ENCODE peak calls at places on chromosomes 7 and 10, in four cellular contexts. One of them, this sample, is unnamed.

GRCh38 chr10:133616371-133617130 is 10.0 kb downstream of the FRG2B start:
- DNase-seq in astrocyte of the spinal cord: no peak
- DNase-seq in lower lobe of right lung: no peak
- DNase-seq in endodermal cell: no peak
- DNase-seq in this sample: no peak

GRCh38 chr7:42745357-42746022 is 166.4 kb downstream of the C7orf25 start:
- DNase-seq in lower lobe of right lung: no peak
- DNase-seq in endodermal cell: peak
- DNase-seq in astrocyte of the spinal cord: no peak
- DNase-seq in this sample: no peak

GRCh38 chr7:44152971-44153947 is 12.1 kb upstream of the MYL7 start:
- DNase-seq in lower lobe of right lung: no peak
- DNase-seq in astrocyte of the spinal cord: no peak
- DNase-seq in endodermal cell: peak
- DNase-seq in this sample: no peak

GRCh38 chr7:91151916-91152315 is 112.3 kb upstream of the FZD1 start:
- DNase-seq in endodermal cell: no peak
- DNase-seq in lower lobe of right lung: no peak
- DNase-seq in astrocyte of the spinal cord: peak
- DNase-seq in this sample: no peak

GRCh38 chr7:575425-576366 is 56.0 kb upstream of the PDGFA start:
- DNase-seq in astrocyte of the spinal cord: no peak
- DNase-seq in endodermal cell: no peak
- DNase-seq in lower lobe of right lung: no peak
- DNase-seq in this sample: no peak

GRCh38 chr10:116707981-116708380 is 34.4 kb downstream of the HSPA12A start:
- DNase-seq in lower lobe of right lung: no peak
- DNase-seq in astrocyte of the spinal cord: no peak
- DNase-seq in endodermal cell: peak
- DNase-seq in this sample: no peak

GRCh38 chr7:156920076-156920475 is 27.1 kb upstream of the LMBR1 start:
- DNase-seq in astrocyte of the spinal cord: no peak
- DNase-seq in lower lobe of right lung: no peak
- DNase-seq in endodermal cell: no peak
- DNase-seq in this sample: no peak

GRCh38 chr10:114754445-114755320 is 66.9 kb upstream of the FHIP2A start:
- DNase-seq in lower lobe of right lung: no peak
- DNase-seq in endodermal cell: no peak
- DNase-seq in astrocyte of the spinal cord: peak
- DNase-seq in this sample: no peak

GRCh38 chr10:107054469-107055156 is 109.9 kb downstream of the SORCS1 start:
- DNase-seq in astrocyte of the spinal cord: no peak
- DNase-seq in lower lobe of right lung: no peak
- DNase-seq in endodermal cell: no peak
- DNase-seq in this sample: no peak

GRCh38 chr7:106337754-106338153 is 53.0 kb upstream of the NAMPT start:
- DNase-seq in endodermal cell: no peak
- DNase-seq in astrocyte of the spinal cord: no peak
- DNase-seq in lower lobe of right lung: no peak
- DNase-seq in this sample: no peak

GRCh38 chr10:103181244-103181643 is 11.8 kb downstream of the NT5C2 start:
- DNase-seq in endodermal cell: no peak
- DNase-seq in lower lobe of right lung: no peak
- DNase-seq in astrocyte of the spinal cord: no peak
- DNase-seq in this sample: no peak

GRCh38 chr10:127424594-127425264 is 124.4 kb upstream of the NPS start:
- DNase-seq in lower lobe of right lung: no peak
- DNase-seq in astrocyte of the spinal cord: no peak
- DNase-seq in endodermal cell: no peak
- DNase-seq in this sample: no peak

GRCh38 chr7:30921951-30922401 is 10.3 kb downstream of the AQP1 start:
- DNase-seq in astrocyte of the spinal cord: no peak
- DNase-seq in lower lobe of right lung: peak
- DNase-seq in endodermal cell: peak
- DNase-seq in this sample: peak

GRCh38 chr10:33412261-33413092 is 78.0 kb upstream of the NRP1 start:
- DNase-seq in astrocyte of the spinal cord: peak
- DNase-seq in endodermal cell: no peak
- DNase-seq in lower lobe of right lung: peak
- DNase-seq in this sample: no peak

GRCh38 chr10:80522756-80523363 is 14.8 kb upstream of the SH2D4B start:
- DNase-seq in endodermal cell: no peak
- DNase-seq in lower lobe of right lung: no peak
- DNase-seq in astrocyte of the spinal cord: no peak
- DNase-seq in this sample: no peak

GRCh38 chr7:101129603-101130117 is 2.8 kb downstream of the SERPINE1 start:
- DNase-seq in lower lobe of right lung: no peak
- DNase-seq in astrocyte of the spinal cord: no peak
- DNase-seq in endodermal cell: no peak
- DNase-seq in this sample: no peak

GRCh38 chr10:13221572-13221971 is 12.6 kb downstream of the UCMA start:
- DNase-seq in endodermal cell: no peak
- DNase-seq in astrocyte of the spinal cord: no peak
- DNase-seq in lower lobe of right lung: no peak
- DNase-seq in this sample: no peak

GRCh38 chr7:99459087-99459486 is 6.9 kb downstream of the ATP5MF start:
- DNase-seq in lower lobe of right lung: no peak
- DNase-seq in astrocyte of the spinal cord: no peak
- DNase-seq in endodermal cell: peak
- DNase-seq in this sample: no peak

DNA sequence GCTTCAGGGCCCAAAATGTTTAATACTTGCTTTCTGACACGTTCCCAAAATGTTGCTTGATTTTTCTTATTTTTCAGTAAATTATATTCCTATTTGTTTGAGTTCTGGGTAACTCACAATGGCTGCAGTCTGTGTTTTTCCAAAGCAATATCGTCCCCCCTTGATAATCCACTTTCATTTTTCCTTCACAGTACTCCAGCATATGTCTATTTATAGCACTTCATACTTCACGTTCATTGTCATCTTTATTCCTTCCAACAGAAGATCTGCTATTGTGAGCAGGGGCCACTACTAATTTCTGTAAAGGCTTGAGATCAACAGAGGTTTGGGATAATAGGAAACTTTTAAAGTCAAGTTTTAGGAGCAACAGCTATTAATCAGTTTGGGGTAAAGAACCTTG is 11.6 kb downstream of the CPEB3 start:
- DNase-seq in endodermal cell: no peak
- DNase-seq in astrocyte of the spinal cord: no peak
- DNase-seq in lower lobe of right lung: no peak
- DNase-seq in this sample: no peak
- H3K4me3 ChIP-seq in endodermal cell: no peak
- H3K4me3 ChIP-seq in astrocyte of the spinal cord: no peak
- H3K4me3 ChIP-seq in lower lobe of right lung: no peak
- H3K4me3 ChIP-seq in this sample: no peak

DNA sequence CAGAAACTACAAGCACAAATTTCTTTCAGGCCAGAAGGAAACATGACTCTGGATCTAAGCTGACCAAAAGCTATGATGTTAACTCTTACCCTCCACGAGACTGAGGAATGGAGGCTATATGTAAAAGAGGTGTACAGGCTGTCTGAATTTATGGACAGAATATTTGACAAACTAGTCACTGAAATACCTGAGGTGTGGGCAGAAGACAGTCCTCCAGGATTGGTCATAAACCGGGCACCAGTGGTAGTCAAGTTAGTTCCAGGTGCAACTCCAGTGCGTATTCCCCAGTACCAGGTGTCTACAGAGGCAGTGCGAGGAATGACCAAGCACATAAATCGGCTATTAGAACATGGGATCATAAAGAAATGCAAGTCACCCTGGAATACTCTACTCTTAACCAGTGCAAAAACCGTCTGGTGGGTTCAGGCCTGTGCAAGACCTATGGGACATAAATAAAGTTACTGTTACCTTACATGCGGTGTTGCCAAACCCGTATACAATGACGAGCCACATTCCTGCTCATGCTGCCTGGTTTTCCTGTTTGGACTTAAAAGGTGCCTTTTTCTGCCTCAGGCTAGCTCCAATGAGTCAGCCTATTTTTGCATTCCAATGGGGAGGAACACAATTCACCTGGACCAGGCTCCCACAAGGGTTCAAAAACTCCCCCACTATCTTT is 6.7 kb upstream of the CYREN start:
- DNase-seq in lower lobe of right lung: no peak
- DNase-seq in astrocyte of the spinal cord: no peak
- DNase-seq in endodermal cell: no peak
- DNase-seq in this sample: peak
- TF ChIP-seq CTCF in lower lobe of right lung: no peak
- TF ChIP-seq CTCF in astrocyte of the spinal cord: no peak
- TF ChIP-seq CTCF in endodermal cell: no peak
- TF ChIP-seq CTCF in this sample: no peak

GRCh38 chr7:35716038-35716803 is 21.3 kb upstream of the HERPUD2 start:
- DNase-seq in lower lobe of right lung: no peak
- DNase-seq in endodermal cell: no peak
- DNase-seq in astrocyte of the spinal cord: no peak
- DNase-seq in this sample: no peak
- H3K4me3 ChIP-seq in lower lobe of right lung: peak
- H3K4me3 ChIP-seq in endodermal cell: no peak
- H3K4me3 ChIP-seq in astrocyte of the spinal cord: no peak
- H3K4me3 ChIP-seq in this sample: no peak

GRCh38 chr7:29807179-29807841 is 1.0 kb downstream of the WIPF3 start:
- DNase-seq in astrocyte of the spinal cord: no peak
- DNase-seq in endodermal cell: peak
- DNase-seq in lower lobe of right lung: no peak
- DNase-seq in this sample: no peak
- TF ChIP-seq CTCF in astrocyte of the spinal cord: no peak
- TF ChIP-seq CTCF in endodermal cell: peak
- TF ChIP-seq CTCF in lower lobe of right lung: no peak
- TF ChIP-seq CTCF in this sample: no peak

DNA sequence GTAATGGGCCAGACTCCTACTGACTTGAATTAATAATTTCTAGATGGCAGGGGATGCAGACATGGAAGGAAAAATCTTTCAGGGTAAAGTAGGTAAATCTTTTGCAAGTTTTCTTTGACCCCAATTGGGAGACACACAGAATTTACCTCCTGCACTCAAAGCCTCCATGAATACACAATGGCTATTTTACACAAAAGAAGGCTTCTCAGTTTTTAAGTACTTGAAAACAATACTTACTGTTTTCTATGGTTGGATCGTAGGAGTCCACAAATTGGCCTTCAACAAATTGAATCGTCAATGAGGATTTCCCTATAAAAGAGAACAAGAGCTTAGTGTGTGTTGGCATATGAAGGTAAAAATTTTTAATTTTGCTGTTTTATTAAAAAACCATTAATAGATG is 29.0 kb downstream of the RHEB start:
- DNase-seq in astrocyte of the spinal cord: no peak
- DNase-seq in endodermal cell: no peak
- DNase-seq in lower lobe of right lung: no peak
- DNase-seq in this sample: no peak
- H3K4me3 ChIP-seq in astrocyte of the spinal cord: no peak
- H3K4me3 ChIP-seq in endodermal cell: no peak
- H3K4me3 ChIP-seq in lower lobe of right lung: no peak
- H3K4me3 ChIP-seq in this sample: no peak

DNA sequence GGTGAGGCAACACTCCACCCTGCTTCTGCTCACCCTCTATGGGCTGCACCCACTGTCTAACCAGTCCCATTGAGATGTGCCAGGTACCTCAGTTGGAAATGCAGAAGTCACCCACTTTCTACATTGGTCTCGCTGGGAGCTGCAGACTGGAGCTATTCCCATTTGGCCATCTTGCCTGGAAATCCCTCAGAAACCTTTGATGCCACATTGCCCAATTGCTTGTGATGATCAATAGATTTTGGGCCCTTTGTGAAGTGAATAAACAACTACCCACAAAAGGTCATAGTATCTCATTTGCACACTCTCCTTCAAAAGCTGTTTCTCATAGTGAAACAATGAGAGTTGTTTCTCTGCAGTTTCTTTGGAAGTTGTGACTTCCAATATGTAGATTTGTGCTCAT is 742.9 kb downstream of the INHBA start:
- DNase-seq in astrocyte of the spinal cord: no peak
- DNase-seq in lower lobe of right lung: no peak
- DNase-seq in endodermal cell: no peak
- DNase-seq in this sample: no peak
- TF ChIP-seq CTCF in astrocyte of the spinal cord: no peak
- TF ChIP-seq CTCF in lower lobe of right lung: no peak
- TF ChIP-seq CTCF in endodermal cell: no peak
- TF ChIP-seq CTCF in this sample: no peak

GRCh38 chr10:110860576-110861241 is 11.0 kb upstream of the PDCD4 start:
- DNase-seq in lower lobe of right lung: no peak
- DNase-seq in endodermal cell: peak
- DNase-seq in astrocyte of the spinal cord: no peak
- DNase-seq in this sample: no peak
- H3K4me3 ChIP-seq in lower lobe of right lung: no peak
- H3K4me3 ChIP-seq in endodermal cell: no peak
- H3K4me3 ChIP-seq in astrocyte of the spinal cord: no peak
- H3K4me3 ChIP-seq in this sample: no peak

GRCh38 chr7:75994388-75995051 is at the start of gene TMEM120A:
- DNase-seq in endodermal cell: peak
- DNase-seq in astrocyte of the spinal cord: peak
- DNase-seq in lower lobe of right lung: peak
- DNase-seq in this sample: peak
- TF ChIP-seq CTCF in endodermal cell: no peak
- TF ChIP-seq CTCF in astrocyte of the spinal cord: peak
- TF ChIP-seq CTCF in lower lobe of right lung: peak
- TF ChIP-seq CTCF in this sample: peak

GRCh38 chr7:35854311-35854710 is 53.5 kb downstream of the SEPTIN7 start:
- DNase-seq in endodermal cell: no peak
- DNase-seq in lower lobe of right lung: no peak
- DNase-seq in astrocyte of the spinal cord: no peak
- DNase-seq in this sample: no peak

GRCh38 chr7:35846816-35847412 is 46.1 kb downstream of the SEPTIN7 start:
- DNase-seq in endodermal cell: no peak
- DNase-seq in lower lobe of right lung: no peak
- DNase-seq in astrocyte of the spinal cord: no peak
- DNase-seq in this sample: no peak

GRCh38 chr7:35849954-35850353 is 49.1 kb downstream of the SEPTIN7 start:
- DNase-seq in lower lobe of right lung: no peak
- DNase-seq in endodermal cell: no peak
- DNase-seq in astrocyte of the spinal cord: no peak
- DNase-seq in this sample: no peak

GRCh38 chr7:35849158-35849831 is 48.4 kb downstream of the SEPTIN7 start:
- DNase-seq in endodermal cell: peak
- DNase-seq in lower lobe of right lung: no peak
- DNase-seq in astrocyte of the spinal cord: peak
- DNase-seq in this sample: no peak

DNA sequence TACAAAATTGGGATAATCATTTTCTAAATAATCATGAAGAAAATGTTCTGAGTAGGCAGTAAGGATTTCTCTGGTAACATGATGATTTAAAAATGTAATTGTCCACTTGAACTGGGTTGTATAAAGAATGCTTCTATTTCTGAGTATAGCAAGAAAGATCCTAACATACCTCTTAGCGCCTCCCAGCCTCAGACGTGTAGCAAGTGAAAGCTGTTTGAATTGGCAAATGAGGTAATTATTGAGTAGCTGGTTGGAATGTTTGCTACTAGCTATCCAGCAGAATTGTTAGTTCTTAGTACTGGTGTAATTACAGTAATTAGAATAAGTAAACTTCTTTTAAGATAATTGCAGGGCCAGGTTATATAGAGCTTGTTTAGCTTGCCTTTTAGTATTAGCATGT is 47.9 kb downstream of the SEPTIN7 start:
- DNase-seq in endodermal cell: no peak
- DNase-seq in lower lobe of right lung: no peak
- DNase-seq in astrocyte of the spinal cord: no peak
- DNase-seq in this sample: no peak
- H3K4me3 ChIP-seq in endodermal cell: no peak
- H3K4me3 ChIP-seq in lower lobe of right lung: no peak
- H3K4me3 ChIP-seq in astrocyte of the spinal cord: no peak
- H3K4me3 ChIP-seq in this sample: no peak

This sample was measured in RWPE2.